ENCODE peak calls at places on chromosomes 7 and 10, in nine cellular contexts. One of them, this sample, is unnamed.

GRCh38 chr7:37385787-37386186 is 62.9 kb downstream of the ELMO1 start:
- DNase-seq in lung: peak; percentile 45
- DNase-seq in lower leg skin: peak; percentile 38
- DNase-seq in GM12865: no peak
- DNase-seq in right cardiac atrium: peak; percentile 63
- DNase-seq in NB4: peak; percentile 19
- DNase-seq in hepatocyte: no peak
- DNase-seq in heart right ventricle: no peak
- DNase-seq in left lung: peak; percentile 73
- DNase-seq in this sample: no peak

GRCh38 chr10:29728541-29729049 is 93.8 kb upstream of the SVIL start:
- DNase-seq in lung: no peak
- DNase-seq in lower leg skin: no peak
- DNase-seq in GM12865: no peak
- DNase-seq in right cardiac atrium: no peak
- DNase-seq in NB4: no peak
- DNase-seq in hepatocyte: no peak
- DNase-seq in heart right ventricle: no peak
- DNase-seq in left lung: no peak
- DNase-seq in this sample: no peak

GRCh38 chr7:22651534-22652243 is 75.3 kb upstream of the IL6 start:
- DNase-seq in lung: no peak
- DNase-seq in lower leg skin: no peak
- DNase-seq in GM12865: no peak
- DNase-seq in right cardiac atrium: no peak
- DNase-seq in NB4: no peak
- DNase-seq in hepatocyte: no peak
- DNase-seq in heart right ventricle: no peak
- DNase-seq in left lung: no peak
- DNase-seq in this sample: no peak

GRCh38 chr7:123210986-123211385 is 11.2 kb upstream of the SLC13A1 start:
- DNase-seq in lung: no peak
- DNase-seq in lower leg skin: no peak
- DNase-seq in GM12865: no peak
- DNase-seq in right cardiac atrium: no peak
- DNase-seq in NB4: no peak
- DNase-seq in hepatocyte: no peak
- DNase-seq in heart right ventricle: no peak
- DNase-seq in left lung: no peak
- DNase-seq in this sample: no peak

GRCh38 chr7:157425137-157425731 is 88.4 kb downstream of the DNAJB6 start:
- DNase-seq in lung: no peak
- DNase-seq in lower leg skin: no peak
- DNase-seq in GM12865: no peak
- DNase-seq in right cardiac atrium: peak; percentile 52
- DNase-seq in NB4: no peak
- DNase-seq in hepatocyte: no peak
- DNase-seq in heart right ventricle: no peak
- DNase-seq in left lung: peak; percentile 79
- DNase-seq in this sample: no peak

GRCh38 chr7:15315678-15316077 is 246.1 kb downstream of the AGMO start:
- DNase-seq in lung: no peak
- DNase-seq in lower leg skin: no peak
- DNase-seq in GM12865: no peak
- DNase-seq in right cardiac atrium: no peak
- DNase-seq in NB4: no peak
- DNase-seq in hepatocyte: no peak
- DNase-seq in heart right ventricle: no peak
- DNase-seq in left lung: no peak
- DNase-seq in this sample: no peak

GRCh38 chr10:89470628-89471027 is 56.3 kb downstream of the IFIT5 start:
- DNase-seq in lung: no peak
- DNase-seq in lower leg skin: no peak
- DNase-seq in GM12865: no peak
- DNase-seq in right cardiac atrium: no peak
- DNase-seq in NB4: no peak
- DNase-seq in hepatocyte: no peak
- DNase-seq in heart right ventricle: no peak
- DNase-seq in left lung: no peak
- DNase-seq in this sample: no peak

GRCh38 chr7:47847207-47847606 is 101.1 kb downstream of the PKD1L1 start:
- DNase-seq in lung: peak; percentile 16
- DNase-seq in lower leg skin: no peak
- DNase-seq in GM12865: no peak
- DNase-seq in right cardiac atrium: no peak
- DNase-seq in NB4: no peak
- DNase-seq in hepatocyte: no peak
- DNase-seq in heart right ventricle: no peak
- DNase-seq in left lung: no peak
- DNase-seq in this sample: no peak

GRCh38 chr7:2596636-2597635 is 34.9 kb upstream of the TTYH3 start:
- DNase-seq in lung: no peak
- DNase-seq in lower leg skin: no peak
- DNase-seq in GM12865: no peak
- DNase-seq in right cardiac atrium: peak; percentile 36
- DNase-seq in NB4: no peak
- DNase-seq in hepatocyte: no peak
- DNase-seq in heart right ventricle: no peak
- DNase-seq in left lung: peak; percentile 55
- DNase-seq in this sample: no peak

GRCh38 chr7:2575733-2576350 is 17.1 kb downstream of the IQCE start:
- DNase-seq in lung: no peak
- DNase-seq in lower leg skin: no peak
- DNase-seq in GM12865: no peak
- DNase-seq in right cardiac atrium: no peak
- DNase-seq in NB4: no peak
- DNase-seq in hepatocyte: no peak
- DNase-seq in heart right ventricle: no peak
- DNase-seq in left lung: peak; percentile 36
- DNase-seq in this sample: no peak

GRCh38 chr7:132500727-132501410 is 75.4 kb downstream of the PLXNA4 start:
- DNase-seq in lung: peak; percentile 44
- DNase-seq in lower leg skin: peak; percentile 55
- DNase-seq in GM12865: no peak
- DNase-seq in right cardiac atrium: peak; percentile 86
- DNase-seq in NB4: no peak
- DNase-seq in hepatocyte: peak; percentile 41
- DNase-seq in heart right ventricle: peak; percentile 55
- DNase-seq in left lung: no peak
- DNase-seq in this sample: no peak

GRCh38 chr7:6636741-6637543 is at the start of gene ZNF316:
- DNase-seq in lung: peak; percentile 62
- DNase-seq in lower leg skin: no peak
- DNase-seq in GM12865: peak; percentile 80
- DNase-seq in right cardiac atrium: peak; percentile 89
- DNase-seq in NB4: peak; percentile 65
- DNase-seq in hepatocyte: peak; percentile 81
- DNase-seq in heart right ventricle: peak; percentile 75
- DNase-seq in left lung: peak; percentile 93
- DNase-seq in this sample: no peak

GRCh38 chr10:119349341-119349740 is 142.0 kb downstream of the GRK5 start:
- DNase-seq in lung: no peak
- DNase-seq in lower leg skin: no peak
- DNase-seq in GM12865: no peak
- DNase-seq in right cardiac atrium: peak; percentile 65
- DNase-seq in NB4: no peak
- DNase-seq in hepatocyte: no peak
- DNase-seq in heart right ventricle: peak; percentile 20
- DNase-seq in left lung: no peak
- DNase-seq in this sample: no peak

GRCh38 chr7:42127232-42127622 is 109.8 kb downstream of the GLI3 start:
- DNase-seq in lung: no peak
- DNase-seq in lower leg skin: no peak
- DNase-seq in GM12865: no peak
- DNase-seq in right cardiac atrium: no peak
- DNase-seq in NB4: peak; percentile 63
- DNase-seq in hepatocyte: no peak
- DNase-seq in heart right ventricle: no peak
- DNase-seq in left lung: no peak
- DNase-seq in this sample: no peak
- H3K4me3 ChIP-seq in lung: no peak overlapping the region
- H3K4me3 ChIP-seq in lower leg skin: no peak overlapping the region
- H3K4me3 ChIP-seq in GM12865: no peak overlapping the region
- H3K4me3 ChIP-seq in right cardiac atrium: no peak overlapping the region
- H3K4me3 ChIP-seq in NB4: no peak overlapping the region
- H3K4me3 ChIP-seq in hepatocyte: no peak overlapping the region
- H3K4me3 ChIP-seq in heart right ventricle: no peak overlapping the region
- H3K4me3 ChIP-seq in left lung: no peak overlapping the region
- H3K4me3 ChIP-seq in this sample: no peak overlapping the region

DNA sequence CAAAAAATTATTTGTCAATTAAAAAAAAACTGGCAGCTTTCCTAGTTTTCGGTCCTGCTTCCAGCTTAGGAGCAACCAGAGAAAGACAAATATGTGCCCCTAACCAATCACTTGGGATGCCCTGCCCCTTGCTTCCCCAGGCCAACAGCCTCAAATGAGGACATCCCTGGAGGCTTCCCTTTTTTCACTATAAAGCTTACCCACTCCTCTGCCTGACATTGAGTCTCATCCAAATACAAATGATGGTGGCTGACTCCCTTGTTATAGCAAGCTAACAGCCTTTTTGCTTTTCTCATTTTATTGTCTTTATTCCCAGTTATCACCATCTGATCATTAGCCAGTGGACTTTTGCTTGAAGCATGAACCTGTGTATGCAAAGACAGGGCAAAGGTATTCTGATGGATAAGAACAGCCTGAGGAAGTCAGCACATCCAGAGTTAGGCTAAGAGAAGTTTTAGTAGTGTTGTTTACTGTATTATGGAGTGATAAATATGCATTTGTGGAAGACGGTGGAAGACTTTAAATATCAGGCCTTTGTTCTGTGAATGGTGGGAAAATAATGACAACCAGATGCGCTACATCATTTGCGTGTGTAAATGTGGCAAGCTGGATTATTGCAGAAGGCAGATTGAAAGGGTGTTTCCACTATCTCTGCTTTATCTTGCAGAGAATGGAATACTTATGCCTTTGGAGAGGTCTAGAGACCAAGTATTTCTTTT is 1.7 kb upstream of the CCM2 start:
- DNase-seq in lung: no peak
- DNase-seq in lower leg skin: no peak
- DNase-seq in GM12865: no peak
- DNase-seq in right cardiac atrium: no peak
- DNase-seq in NB4: peak; percentile 59
- DNase-seq in hepatocyte: no peak
- DNase-seq in heart right ventricle: no peak
- DNase-seq in left lung: no peak
- DNase-seq in this sample: no peak
- H3K4me3 ChIP-seq in lung: no peak overlapping the region
- H3K4me3 ChIP-seq in lower leg skin: no peak overlapping the region
- H3K4me3 ChIP-seq in GM12865: peak overlapping the region; percentile 97
- H3K4me3 ChIP-seq in right cardiac atrium: no peak overlapping the region
- H3K4me3 ChIP-seq in NB4: peak overlapping the region; percentile 75
- H3K4me3 ChIP-seq in hepatocyte: no peak overlapping the region
- H3K4me3 ChIP-seq in heart right ventricle: no peak overlapping the region
- H3K4me3 ChIP-seq in left lung: peak overlapping the region; percentile 82
- H3K4me3 ChIP-seq in this sample: no peak overlapping the region

DNA sequence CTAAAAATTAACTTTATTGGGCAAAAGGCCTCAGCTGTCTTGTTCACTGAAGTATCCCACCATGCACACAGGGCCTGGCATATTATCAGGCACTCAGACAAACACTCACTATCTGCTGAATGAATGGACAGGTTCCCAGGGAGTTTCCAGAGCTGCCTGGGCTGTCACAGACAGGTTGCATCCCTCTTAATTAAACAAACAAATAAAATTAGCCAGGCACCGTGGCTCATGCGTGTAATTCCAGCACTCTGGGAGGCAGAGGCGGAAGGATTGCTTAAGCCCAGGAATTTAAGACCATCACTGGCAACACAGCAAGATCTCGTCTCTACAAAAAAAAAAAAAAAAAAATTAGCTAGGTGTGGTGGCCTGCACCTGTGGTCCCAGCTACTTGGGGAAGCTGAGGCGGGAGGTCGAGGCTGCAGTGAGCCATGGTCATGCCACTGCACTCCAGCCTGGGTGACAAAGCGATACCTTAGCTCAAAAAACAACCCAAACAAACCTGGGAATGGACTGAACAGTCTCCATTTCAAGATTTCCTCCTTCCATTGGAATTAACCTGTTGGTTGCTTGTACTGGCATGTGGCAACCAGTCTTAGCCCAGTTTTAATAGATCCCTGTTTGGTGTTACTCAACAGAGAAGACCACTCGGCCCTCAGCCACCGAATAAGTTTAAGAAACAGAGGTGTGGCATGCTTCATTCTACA is 1.3 kb upstream of the TSPAN14 start:
- DNase-seq in lung: no peak
- DNase-seq in lower leg skin: no peak
- DNase-seq in GM12865: no peak
- DNase-seq in right cardiac atrium: no peak
- DNase-seq in NB4: no peak
- DNase-seq in hepatocyte: no peak
- DNase-seq in heart right ventricle: no peak
- DNase-seq in left lung: no peak
- DNase-seq in this sample: no peak
- H3K4me3 ChIP-seq in lung: no peak overlapping the region
- H3K4me3 ChIP-seq in lower leg skin: no peak overlapping the region
- H3K4me3 ChIP-seq in GM12865: no peak overlapping the region
- H3K4me3 ChIP-seq in right cardiac atrium: peak overlapping the region; percentile 57
- H3K4me3 ChIP-seq in NB4: no peak overlapping the region
- H3K4me3 ChIP-seq in hepatocyte: peak overlapping the region; percentile 34
- H3K4me3 ChIP-seq in heart right ventricle: no peak overlapping the region
- H3K4me3 ChIP-seq in left lung: peak overlapping the region; percentile 44
- H3K4me3 ChIP-seq in this sample: peak overlapping the region; percentile 86

DNA sequence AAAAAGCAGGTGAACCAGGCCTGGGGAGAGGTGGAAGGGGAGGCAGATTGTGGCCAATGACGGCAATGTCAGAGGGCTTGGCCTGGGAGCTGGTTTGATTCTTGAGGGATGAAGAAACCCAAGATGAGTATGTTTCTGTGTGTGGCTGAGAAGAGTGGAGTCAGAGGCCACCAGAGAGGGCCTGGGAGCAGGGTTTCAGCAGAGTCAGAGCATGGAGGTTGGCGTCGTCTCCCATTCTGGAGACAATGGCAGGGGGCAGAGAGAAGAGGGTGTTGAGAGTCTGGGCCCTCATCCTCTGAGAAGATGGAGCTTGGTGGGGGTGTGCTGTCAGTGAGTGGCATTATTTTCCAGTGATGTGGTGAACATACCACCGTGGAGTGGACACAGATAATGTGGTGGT is 108.3 kb downstream of the PTPN20 start:
- DNase-seq in lung: peak; percentile 14
- DNase-seq in lower leg skin: no peak
- DNase-seq in GM12865: no peak
- DNase-seq in right cardiac atrium: no peak
- DNase-seq in NB4: no peak
- DNase-seq in hepatocyte: no peak
- DNase-seq in heart right ventricle: no peak
- DNase-seq in left lung: no peak
- DNase-seq in this sample: no peak
- H3K4me3 ChIP-seq in lung: no peak overlapping the region
- H3K4me3 ChIP-seq in lower leg skin: no peak overlapping the region
- H3K4me3 ChIP-seq in GM12865: no peak overlapping the region
- H3K4me3 ChIP-seq in right cardiac atrium: no peak overlapping the region
- H3K4me3 ChIP-seq in NB4: no peak overlapping the region
- H3K4me3 ChIP-seq in hepatocyte: no peak overlapping the region
- H3K4me3 ChIP-seq in heart right ventricle: no peak overlapping the region
- H3K4me3 ChIP-seq in left lung: no peak overlapping the region
- H3K4me3 ChIP-seq in this sample: no peak overlapping the region